ENCODE peak calls at places on chromosomes 13 and 19, in seven cellular contexts. M, O, Z, P, E, A and D are unnamed samples.

GRCh38 chr13:27171244-27171829 is at the start of gene USP12:
- DNase-seq in M (peak), O (peak), Z (no peak), P (no peak), E (peak), A (peak), D (peak)

GRCh38 chr13:29676535-29676934 is 81.0 kb upstream of the SLC7A1 start:
- DNase-seq in M (no peak), O (peak), Z (no peak), P (no peak), E (no peak), A (no peak), D (no peak)

GRCh38 chr19:40139533-40140287 is 49.0 kb upstream of the ZNF780A start:
- DNase-seq in M (no peak), O (peak), Z (no peak), P (no peak), E (no peak), A (no peak), D (no peak)

GRCh38 chr13:40624338-40624737 is 42.1 kb downstream of the FOXO1 start:
- DNase-seq in M (no peak), O (peak), Z (no peak), P (no peak), E (peak), A (no peak), D (peak)

GRCh38 chr19:16940626-16941025 is 51.8 kb downstream of the F2RL3 start:
- DNase-seq in M (no peak), O (no peak), Z (no peak), P (no peak), E (no peak), A (no peak), D (no peak)

GRCh38 chr13:57128909-57129308 is 11.8 kb upstream of the PRR20A start:
- DNase-seq in M (peak), O (no peak), Z (no peak), P (no peak), E (no peak), A (no peak), D (no peak)

GRCh38 chr13:52001120-52001731 is 10.0 kb downstream of the ATP7B start:
- DNase-seq in M (no peak), O (peak), Z (no peak), P (no peak), E (no peak), A (no peak), D (no peak)

GRCh38 chr13:19984430-19985218 is 26.1 kb downstream of the ZMYM2 start:
- DNase-seq in M (no peak), O (peak), Z (no peak), P (no peak), E (no peak), A (no peak), D (no peak)

GRCh38 chr19:8017808-8018207 is 12.4 kb upstream of the ELAVL1 start:
- DNase-seq in M (no peak), O (no peak), Z (no peak), P (peak), E (peak), A (no peak), D (no peak)

GRCh38 chr19:12666305-12667048 is at the start of the genes MAN2B1 and WDR83:
- DNase-seq in M (peak), O (peak), Z (peak), P (peak), E (peak), A (peak), D (peak)

GRCh38 chr13:26075498-26075897 is 23.7 kb upstream of the SHISA2 start:
- DNase-seq in M (no peak), O (no peak), Z (no peak), P (no peak), E (no peak), A (no peak), D (no peak)

GRCh38 chr13:35771898-35772297 is 295.4 kb upstream of the MAB21L1 start:
- DNase-seq in M (no peak), O (peak), Z (no peak), P (no peak), E (no peak), A (no peak), D (no peak)

GRCh38 chr19:40726279-40726678 is 9.4 kb downstream of the ITPKC start:
- DNase-seq in M (no peak), O (no peak), Z (no peak), P (no peak), E (no peak), A (no peak), D (no peak)

GRCh38 chr19:46745521-46746280 is at the start of gene FKRP:
- DNase-seq in M (no peak), O (no peak), Z (no peak), P (no peak), E (peak), A (peak), D (no peak)

GRCh38 chr13:96003304-96003703 is 49.9 kb downstream of the UGGT2 start:
- DNase-seq in M (no peak), O (peak), Z (no peak), P (no peak), E (no peak), A (no peak), D (no peak)

GRCh38 chr13:105428816-105429215 is 1106.6 kb downstream of the EFNB2 start:
- DNase-seq in M (no peak), O (peak), Z (no peak), P (no peak), E (no peak), A (no peak), D (no peak)

GRCh38 chr13:47025791-47026419 is 129.1 kb upstream of the HTR2A start:
- DNase-seq in M (no peak), O (no peak), Z (no peak), P (no peak), E (no peak), A (no peak), D (no peak)

GRCh38 chr19:17883627-17884413 is 12.1 kb downstream of the SLC5A5 start:
- DNase-seq in M (peak), O (no peak), Z (no peak), P (no peak), E (no peak), A (no peak), D (no peak)

GRCh38 chr13:79442706-79443105 is 36.7 kb upstream of the RBM26 start:
- DNase-seq in M (no peak), O (no peak), Z (no peak), P (no peak), E (no peak), A (no peak), D (no peak)

GRCh38 chr19:2261438-2262172 is 5.4 kb upstream of the JSRP1 start:
- DNase-seq in M (no peak), O (peak), Z (no peak), P (peak), E (peak), A (no peak), D (no peak)

GRCh38 chr19:42290523-42291436 is 11.2 kb upstream of the PRR19 start:
- DNase-seq in M (peak), O (no peak), Z (no peak), P (no peak), E (peak), A (peak), D (no peak)

GRCh38 chr13:97367016-97367415 is 67.0 kb upstream of the RAP2A start:
- DNase-seq in M (no peak), O (peak), Z (no peak), P (no peak), E (no peak), A (no peak), D (no peak)

GRCh38 chr13:100976993-100977392 is 302.4 kb upstream of the TMTC4 start:
- DNase-seq in M (no peak), O (no peak), Z (no peak), P (no peak), E (no peak), A (no peak), D (no peak)

GRCh38 chr19:9966024-9966423 is 29.7 kb upstream of the OLFM2 start:
- DNase-seq in M (no peak), O (no peak), Z (no peak), P (no peak), E (no peak), A (no peak), D (no peak)

GRCh38 chr13:39244561-39245230 is 206.4 kb downstream of the NHLRC3 start:
- DNase-seq in M (no peak), O (no peak), Z (no peak), P (no peak), E (no peak), A (no peak), D (no peak)

GRCh38 chr19:14363203-14364097 is 17.8 kb upstream of the ADGRE5 start:
- DNase-seq in M (peak), O (peak), Z (peak), P (no peak), E (peak), A (no peak), D (no peak)

GRCh38 chr13:22014469-22014868 is 343.6 kb downstream of the FGF9 start:
- DNase-seq in M (no peak), O (no peak), Z (no peak), P (no peak), E (no peak), A (no peak), D (no peak)

GRCh38 chr19:51093510-51094345 is 11.0 kb upstream of the KLK14 start:
- DNase-seq in M (no peak), O (no peak), Z (no peak), P (no peak), E (no peak), A (no peak), D (no peak)

GRCh38 chr19:32040246-32040645 is 305.2 kb upstream of the ZNF507 start:
- DNase-seq in M (no peak), O (no peak), Z (no peak), P (no peak), E (no peak), A (no peak), D (no peak)

GRCh38 chr19:31104451-31104850 is 244.8 kb downstream of the TSHZ3 start:
- DNase-seq in M (no peak), O (no peak), Z (no peak), P (no peak), E (no peak), A (no peak), D (no peak)

GRCh38 chr13:106446011-106446410 is 89.5 kb downstream of the EFNB2 start:
- DNase-seq in M (no peak), O (peak), Z (no peak), P (no peak), E (no peak), A (no peak), D (no peak)

GRCh38 chr19:36482876-36483275 is 6.5 kb downstream of the ZNF566 start:
- DNase-seq in M (no peak), O (no peak), Z (no peak), P (no peak), E (no peak), A (no peak), D (no peak)

GRCh38 chr19:1760020-1760419 is 6.7 kb downstream of the ONECUT3 start:
- DNase-seq in M (no peak), O (no peak), Z (no peak), P (no peak), E (no peak), A (no peak), D (no peak)